ENCODE peak calls at places on chromosomes 13 and 19, in nine cellular contexts. M, K, A, L, Z, C, I, D and P are unnamed samples.

GRCh38 chr13:99870541-99870940 is 101.0 kb downstream of the ZIC5 start:
- DNase-seq in M (no peak), K (no peak), A (no peak), L (no peak), Z (no peak), C (no peak), I (peak), D (no peak), P (no peak)

GRCh38 chr19:45443462-45444317 is 20.0 kb upstream of the ERCC1 start:
- DNase-seq in M (peak), K (peak), A (no peak), L (peak), Z (peak), C (peak), I (no peak), D (peak), P (peak)

GRCh38 chr19:1658446-1659433 is 6.3 kb upstream of the TCF3 start:
- DNase-seq in M (no peak), K (no peak), A (no peak), L (no peak), Z (no peak), C (no peak), I (no peak), D (no peak), P (no peak)

GRCh38 chr19:46902402-46902766 is 41.6 kb downstream of the ARHGAP35 start:
- DNase-seq in M (peak), K (no peak), A (no peak), L (no peak), Z (no peak), C (no peak), I (no peak), D (no peak), P (no peak)

GRCh38 chr19:46081928-46082727 is 41.3 kb upstream of the IGFL4 start:
- DNase-seq in M (peak), K (peak), A (no peak), L (no peak), Z (no peak), C (peak), I (peak), D (no peak), P (no peak)

GRCh38 chr19:4061178-4061682 is 5.5 kb downstream of the ZBTB7A start:
- DNase-seq in M (peak), K (peak), A (no peak), L (peak), Z (peak), C (no peak), I (no peak), D (no peak), P (peak)

GRCh38 chr13:95447766-95448165 is 104.8 kb upstream of the CLDN10 start:
- DNase-seq in M (no peak), K (no peak), A (no peak), L (no peak), Z (no peak), C (no peak), I (no peak), D (no peak), P (no peak)

GRCh38 chr19:48735031-48735615 is 5.3 kb downstream of the RASIP1 start:
- DNase-seq in M (peak), K (peak), A (no peak), L (no peak), Z (no peak), C (no peak), I (no peak), D (no peak), P (no peak)

GRCh38 chr13:72648513-72649065 is 78.8 kb downstream of the MZT1 start:
- DNase-seq in M (no peak), K (peak), A (no peak), L (no peak), Z (no peak), C (no peak), I (no peak), D (no peak), P (no peak)

GRCh38 chr19:14183741-14184395 is 22.1 kb downstream of the ADGRL1 start:
- DNase-seq in M (no peak), K (no peak), A (no peak), L (no peak), Z (no peak), C (no peak), I (no peak), D (no peak), P (no peak)

GRCh38 chr19:2555422-2556220 is 79.7 kb downstream of the GADD45B start:
- DNase-seq in M (no peak), K (no peak), A (no peak), L (no peak), Z (no peak), C (no peak), I (no peak), D (no peak), P (no peak)